ENCODE peak calls at places on chromosomes 5 and 9, in four cellular contexts. C is brain microvascular endothelial cell, Z is LoVo, P is spleen. X is an unnamed sample.

GRCh38 chr9:120775859-120776258 is 17.4 kb downstream of the FBXW2 start:
- DNase-seq in C (no peak), Z (no peak), P (no peak), X (no peak)

GRCh38 chr9:136011703-136012496 is 50.7 kb upstream of the UBAC1 start:
- DNase-seq in C (peak), Z (no peak), P (peak), X (peak)

GRCh38 chr5:9194509-9194908 is 351.4 kb downstream of the SEMA5A start:
- DNase-seq in C (peak), Z (no peak), P (no peak), X (peak)

GRCh38 chr5:40549611-40550010 is 130.1 kb upstream of the PTGER4 start:
- DNase-seq in C (no peak), Z (no peak), P (no peak), X (no peak)

GRCh38 chr9:134689320-134690181 is 47.9 kb downstream of the COL5A1 start:
- DNase-seq in C (peak), Z (peak), P (peak), X (no peak)

GRCh38 chr9:32783168-32783891 is at the start of gene TMEM215:
- DNase-seq in C (no peak), Z (no peak), P (peak), X (no peak)

GRCh38 chr9:133701981-133702797 is 36.0 kb downstream of the SARDH start:
- DNase-seq in C (no peak), Z (no peak), P (peak), X (no peak)

GRCh38 chr5:67211926-67212325 is 15.3 kb upstream of the CD180 start:
- DNase-seq in C (peak), Z (no peak), P (no peak), X (no peak)

GRCh38 chr5:140881889-140882590 is at the start of gene PCDHA13:
- DNase-seq in C (no peak), Z (no peak), P (no peak), X (no peak)

GRCh38 chr5:80438739-80439138 is 30.9 kb downstream of the ZFYVE16 start:
- DNase-seq in C (no peak), Z (no peak), P (no peak), X (no peak)

GRCh38 chr9:27549196-27549737 is 19.7 kb upstream of the MOB3B start:
- DNase-seq in C (no peak), Z (no peak), P (no peak), X (no peak)

GRCh38 chr5:5540065-5540464 is 117.6 kb downstream of the ICE1 start:
- DNase-seq in C (no peak), Z (no peak), P (no peak), X (no peak)

GRCh38 chr5:137649228-137649890 is 86.5 kb downstream of the KLHL3 start:
- DNase-seq in C (peak), Z (no peak), P (no peak), X (peak)

GRCh38 chr5:72618699-72619098 is 111.5 kb upstream of the ZNF366 start:
- DNase-seq in C (no peak), Z (no peak), P (no peak), X (no peak)

GRCh38 chr9:107213561-107214028 is 69.5 kb upstream of the RAD23B start:
- DNase-seq in C (peak), Z (peak), P (no peak), X (peak)

GRCh38 chr9:136170291-136170901 is 34.5 kb downstream of the LHX3 start:
- DNase-seq in C (no peak), Z (no peak), P (peak), X (no peak)

GRCh38 chr5:97000391-97000790 is 64.5 kb downstream of the LNPEP start:
- DNase-seq in C (no peak), Z (no peak), P (no peak), X (no peak)

GRCh38 chr5:77437194-77437593 is 54.9 kb downstream of the WDR41 start:
- DNase-seq in C (no peak), Z (no peak), P (no peak), X (no peak)

GRCh38 chr5:135053278-135053677 is 19.2 kb upstream of the PITX1 start:
- DNase-seq in C (no peak), Z (no peak), P (peak), X (no peak)

GRCh38 chr5:40441733-40442132 is 238.0 kb upstream of the PTGER4 start:
- DNase-seq in C (no peak), Z (no peak), P (no peak), X (no peak)

GRCh38 chr9:16828335-16829281 is 41.9 kb downstream of the BNC2 start:
- DNase-seq in C (peak), Z (no peak), P (no peak), X (peak)

GRCh38 chr9:90107864-90108263 is 503.1 kb downstream of the GADD45G start:
- DNase-seq in C (no peak), Z (no peak), P (no peak), X (no peak)

X was measured in retinal pigment epithelial cell.